ENCODE peak calls at places on chromosomes 3 and 15, in seven cellular contexts. One of them, this sample, is unnamed.

GRCh38 chr3:11668243-11669232 is 24.8 kb upstream of the VGLL4 start:
- DNase-seq in mesothelial cell of epicardium: no peak
- DNase-seq in AG04450: no peak
- DNase-seq in T-helper 1 cell: no peak
- DNase-seq in activated T-helper 1 cell treated with Interleukin-2 at 50 U/mL for 16 hours: no peak
- DNase-seq in T-helper 17 cell: no peak
- DNase-seq in stimulated activated CD4-positive, alpha-beta T cell treated with anti-CD3 and anti-CD28 coated beads, Interleukin-4, amount 100 ng/mL, for 24 hours: no peak
- DNase-seq in this sample: no peak

GRCh38 chr15:30865257-30865656 is 38.5 kb upstream of the FAN1 start:
- DNase-seq in mesothelial cell of epicardium: no peak
- DNase-seq in AG04450: no peak
- DNase-seq in T-helper 1 cell: no peak
- DNase-seq in activated T-helper 1 cell treated with Interleukin-2 at 50 U/mL for 16 hours: no peak
- DNase-seq in T-helper 17 cell: no peak
- DNase-seq in stimulated activated CD4-positive, alpha-beta T cell treated with anti-CD3 and anti-CD28 coated beads, Interleukin-4, amount 100 ng/mL, for 24 hours: no peak
- DNase-seq in this sample: no peak

GRCh38 chr3:66797916-66798560 is 200.1 kb upstream of the KBTBD8 start:
- DNase-seq in mesothelial cell of epicardium: no peak
- DNase-seq in AG04450: peak; percentile 58
- DNase-seq in T-helper 1 cell: no peak
- DNase-seq in activated T-helper 1 cell treated with Interleukin-2 at 50 U/mL for 16 hours: no peak
- DNase-seq in T-helper 17 cell: no peak
- DNase-seq in stimulated activated CD4-positive, alpha-beta T cell treated with anti-CD3 and anti-CD28 coated beads, Interleukin-4, amount 100 ng/mL, for 24 hours: no peak
- DNase-seq in this sample: no peak

GRCh38 chr15:99361541-99362185 is 110.4 kb downstream of the LRRC28 start:
- DNase-seq in mesothelial cell of epicardium: no peak
- DNase-seq in AG04450: no peak
- DNase-seq in T-helper 1 cell: no peak
- DNase-seq in activated T-helper 1 cell treated with Interleukin-2 at 50 U/mL for 16 hours: no peak
- DNase-seq in T-helper 17 cell: no peak
- DNase-seq in stimulated activated CD4-positive, alpha-beta T cell treated with anti-CD3 and anti-CD28 coated beads, Interleukin-4, amount 100 ng/mL, for 24 hours: no peak
- DNase-seq in this sample: no peak

GRCh38 chr3:70742081-70742480 is 429.6 kb upstream of the MDFIC2 start:
- DNase-seq in mesothelial cell of epicardium: no peak
- DNase-seq in AG04450: no peak
- DNase-seq in T-helper 1 cell: no peak
- DNase-seq in activated T-helper 1 cell treated with Interleukin-2 at 50 U/mL for 16 hours: no peak
- DNase-seq in T-helper 17 cell: no peak
- DNase-seq in stimulated activated CD4-positive, alpha-beta T cell treated with anti-CD3 and anti-CD28 coated beads, Interleukin-4, amount 100 ng/mL, for 24 hours: no peak
- DNase-seq in this sample: no peak

GRCh38 chr3:144362126-144362525 is 390.5 kb downstream of the DIPK2A start:
- DNase-seq in mesothelial cell of epicardium: no peak
- DNase-seq in AG04450: no peak
- DNase-seq in T-helper 1 cell: no peak
- DNase-seq in activated T-helper 1 cell treated with Interleukin-2 at 50 U/mL for 16 hours: no peak
- DNase-seq in T-helper 17 cell: no peak
- DNase-seq in stimulated activated CD4-positive, alpha-beta T cell treated with anti-CD3 and anti-CD28 coated beads, Interleukin-4, amount 100 ng/mL, for 24 hours: no peak
- DNase-seq in this sample: no peak

GRCh38 chr3:39166134-39166710 is 12.8 kb upstream of the CSRNP1 start:
- DNase-seq in mesothelial cell of epicardium: no peak
- DNase-seq in AG04450: no peak
- DNase-seq in T-helper 1 cell: no peak
- DNase-seq in activated T-helper 1 cell treated with Interleukin-2 at 50 U/mL for 16 hours: no peak
- DNase-seq in T-helper 17 cell: no peak
- DNase-seq in stimulated activated CD4-positive, alpha-beta T cell treated with anti-CD3 and anti-CD28 coated beads, Interleukin-4, amount 100 ng/mL, for 24 hours: no peak
- DNase-seq in this sample: no peak

GRCh38 chr3:10552631-10552943 is 47.2 kb upstream of the ATP2B2 start:
- DNase-seq in mesothelial cell of epicardium: no peak
- DNase-seq in AG04450: no peak
- DNase-seq in T-helper 1 cell: no peak
- DNase-seq in activated T-helper 1 cell treated with Interleukin-2 at 50 U/mL for 16 hours: no peak
- DNase-seq in T-helper 17 cell: no peak
- DNase-seq in stimulated activated CD4-positive, alpha-beta T cell treated with anti-CD3 and anti-CD28 coated beads, Interleukin-4, amount 100 ng/mL, for 24 hours: peak; percentile 18
- DNase-seq in this sample: no peak

GRCh38 chr3:120554727-120555660 is 41.1 kb upstream of the NDUFB4 start:
- DNase-seq in mesothelial cell of epicardium: no peak
- DNase-seq in AG04450: no peak
- DNase-seq in T-helper 1 cell: no peak
- DNase-seq in activated T-helper 1 cell treated with Interleukin-2 at 50 U/mL for 16 hours: no peak
- DNase-seq in T-helper 17 cell: no peak
- DNase-seq in stimulated activated CD4-positive, alpha-beta T cell treated with anti-CD3 and anti-CD28 coated beads, Interleukin-4, amount 100 ng/mL, for 24 hours: no peak
- DNase-seq in this sample: no peak

GRCh38 chr15:38247336-38247735 is 5.3 kb upstream of the SPRED1 start:
- DNase-seq in mesothelial cell of epicardium: no peak
- DNase-seq in AG04450: no peak
- DNase-seq in T-helper 1 cell: no peak
- DNase-seq in activated T-helper 1 cell treated with Interleukin-2 at 50 U/mL for 16 hours: no peak
- DNase-seq in T-helper 17 cell: no peak
- DNase-seq in stimulated activated CD4-positive, alpha-beta T cell treated with anti-CD3 and anti-CD28 coated beads, Interleukin-4, amount 100 ng/mL, for 24 hours: no peak
- DNase-seq in this sample: no peak